ENCODE peak calls at places on chromosomes 1 and 21, in nine cellular contexts. Q is fibroblast of villous mesenchyme, G is left lung, H is PC-3, I is heart left ventricle, W is tibial artery, K is RWPE1, J is BJ, P is nephron progenitor cell. A is an unnamed sample.

GRCh38 chr1:52670599-52670998 is 27.5 kb downstream of the COA7 start:
- DNase-seq in P (no peak), Q (no peak), H (no peak), J (no peak), W (no peak), K (no peak), I (no peak), G (no peak), A (no peak)

GRCh38 chr1:43388613-43389012 is 987 bp downstream of the MED8 start:
- DNase-seq in W (no peak), J (no peak), G (no peak), K (no peak), H (no peak), P (no peak), I (no peak), Q (peak; percentile 7), A (no peak)

GRCh38 chr21:46500224-46500861 is 41.7 kb downstream of the DIP2A start:
- DNase-seq in J (no peak), I (no peak), H (peak; percentile 85), W (no peak), Q (peak; percentile 50), G (no peak), K (peak; percentile 22), P (no peak), A (no peak)

GRCh38 chr1:84253891-84254290 is 47.6 kb upstream of the SAMD13 start:
- DNase-seq in W (peak; percentile 76), G (peak; percentile 50), P (no peak), I (peak; percentile 38), J (peak; percentile 31), K (peak; percentile 75), Q (peak; percentile 81), H (peak; percentile 98), A (no peak)

GRCh38 chr1:7606096-7606495 is 165.0 kb upstream of the VAMP3 start:
- DNase-seq in G (no peak), K (no peak), P (no peak), J (no peak), Q (no peak), H (no peak), W (peak; percentile 16), I (no peak), A (no peak)

GRCh38 chr21:26412831-26413329 is 160.2 kb downstream of the CYYR1 start:
- DNase-seq in Q (no peak), K (no peak), W (no peak), I (no peak), H (no peak), J (no peak), P (no peak), G (no peak), A (no peak)

GRCh38 chr21:28447453-28447852 is 545.2 kb downstream of the LTN1 start:
- DNase-seq in W (no peak), K (no peak), J (no peak), P (no peak), H (no peak), I (no peak), G (no peak), Q (no peak), A (no peak)

GRCh38 chr1:24963099-24963872 is 33.2 kb upstream of the RUNX3 start:
- DNase-seq in G (no peak), Q (no peak), I (no peak), K (no peak), H (no peak), P (no peak), W (no peak), J (no peak), A (no peak)

GRCh38 chr1:56153276-56153675 is 426.1 kb downstream of the PLPP3 start:
- DNase-seq in I (no peak), Q (no peak), W (no peak), J (no peak), G (no peak), H (no peak), P (no peak), K (no peak), A (no peak)

GRCh38 chr1:41408691-41409090 is 47.5 kb downstream of the FOXO6 start:
- DNase-seq in J (no peak), H (no peak), P (no peak), W (no peak), I (no peak), Q (no peak), K (no peak), G (no peak), A (no peak)

GRCh38 chr1:156657161-156657970 is 15.4 kb downstream of the BCAN start:
- DNase-seq in I (peak; percentile 74), K (peak; percentile 80), H (peak; percentile 87), W (peak; percentile 89), P (peak; percentile 88), J (no peak), Q (peak; percentile 48), G (peak; percentile 94), A (peak; percentile 54)

GRCh38 chr1:147084273-147085096 is 87.8 kb downstream of the PRKAB2 start:
- DNase-seq in H (no peak), W (peak; percentile 82), K (peak; percentile 82), I (peak; percentile 57), G (peak; percentile 80), J (peak; percentile 29), P (peak; percentile 76), Q (peak; percentile 87), A (peak; percentile 78)

GRCh38 chr1:228376651-228377631 is 29.7 kb downstream of the TRIM11 start:
- DNase-seq in K (no peak), Q (no peak), G (peak; percentile 64), P (no peak), J (no peak), I (no peak), H (no peak), W (peak; percentile 62), A (peak; percentile 14)
- TF ChIP-seq CTCF in K (no peak), Q (no peak), G (no peak), P (no peak), J (no peak), I (no peak), H (no peak), W (no peak), A (no peak)

GRCh38 chr1:181493885-181494284 is 10.6 kb downstream of the CACNA1E start:
- DNase-seq in H (no peak), J (no peak), G (no peak), I (no peak), W (no peak), K (no peak), P (no peak), Q (no peak), A (no peak)

GRCh38 chr1:181501612-181502011 is 18.3 kb downstream of the CACNA1E start:
- DNase-seq in I (no peak), Q (no peak), K (no peak), P (no peak), G (no peak), J (no peak), W (no peak), H (no peak), A (no peak)

GRCh38 chr1:181499825-181500224 is 16.5 kb downstream of the CACNA1E start:
- DNase-seq in K (peak; percentile 46), J (no peak), P (no peak), W (no peak), G (no peak), H (no peak), Q (no peak), I (no peak), A (no peak)

GRCh38 chr1:181496759-181497158 is 13.4 kb downstream of the CACNA1E start:
- DNase-seq in J (no peak), I (no peak), H (no peak), K (no peak), G (no peak), Q (no peak), W (no peak), P (no peak), A (no peak)

GRCh38 chr1:181497870-181498269 is 14.6 kb downstream of the CACNA1E start:
- DNase-seq in J (no peak), W (no peak), I (no peak), G (no peak), K (no peak), Q (no peak), H (no peak), P (no peak), A (no peak)
- TF ChIP-seq CTCF in J (no peak), W (no peak), I (no peak), G (no peak), K (no peak), Q (no peak), H (no peak), P (no peak), A (no peak)

GRCh38 chr1:85262985-85263384 is 3.5 kb upstream of the C1orf52 start:
- DNase-seq in K (no peak), I (no peak), P (no peak), G (no peak), W (no peak), J (no peak), H (no peak), Q (no peak), A (no peak)

GRCh38 chr1:85259866-85260345 is 444 bp upstream of the C1orf52 start:
- DNase-seq in W (no peak), H (no peak), G (no peak), I (peak; percentile 68), K (no peak), Q (no peak), P (no peak), J (no peak), A (no peak)

GRCh38 chr1:85259118-85259865 is at the start of gene C1orf52:
- DNase-seq in P (peak; percentile 99), I (peak; percentile 95), Q (peak; percentile 95), K (peak; percentile 88), J (peak; percentile 44), H (peak; percentile 94), G (peak; percentile 99), W (peak; percentile 97), A (peak; percentile 97)

GRCh38 chr1:85264150-85264549 is 4.7 kb upstream of the C1orf52 start:
- DNase-seq in K (no peak), H (peak; percentile 71), Q (no peak), W (no peak), P (no peak), I (no peak), G (no peak), J (no peak), A (no peak)

GRCh38 chr1:85258536-85259117 is 835 bp downstream of the C1orf52 start:
- DNase-seq in H (peak; percentile 19), K (no peak), W (no peak), J (no peak), P (no peak), I (no peak), G (no peak), Q (no peak), A (no peak)
- TF ChIP-seq CTCF in H (peak; percentile 32), K (no peak), W (no peak), J (peak; percentile 25), P (no peak), I (no peak), G (no peak), Q (no peak), A (no peak)

DNA sequence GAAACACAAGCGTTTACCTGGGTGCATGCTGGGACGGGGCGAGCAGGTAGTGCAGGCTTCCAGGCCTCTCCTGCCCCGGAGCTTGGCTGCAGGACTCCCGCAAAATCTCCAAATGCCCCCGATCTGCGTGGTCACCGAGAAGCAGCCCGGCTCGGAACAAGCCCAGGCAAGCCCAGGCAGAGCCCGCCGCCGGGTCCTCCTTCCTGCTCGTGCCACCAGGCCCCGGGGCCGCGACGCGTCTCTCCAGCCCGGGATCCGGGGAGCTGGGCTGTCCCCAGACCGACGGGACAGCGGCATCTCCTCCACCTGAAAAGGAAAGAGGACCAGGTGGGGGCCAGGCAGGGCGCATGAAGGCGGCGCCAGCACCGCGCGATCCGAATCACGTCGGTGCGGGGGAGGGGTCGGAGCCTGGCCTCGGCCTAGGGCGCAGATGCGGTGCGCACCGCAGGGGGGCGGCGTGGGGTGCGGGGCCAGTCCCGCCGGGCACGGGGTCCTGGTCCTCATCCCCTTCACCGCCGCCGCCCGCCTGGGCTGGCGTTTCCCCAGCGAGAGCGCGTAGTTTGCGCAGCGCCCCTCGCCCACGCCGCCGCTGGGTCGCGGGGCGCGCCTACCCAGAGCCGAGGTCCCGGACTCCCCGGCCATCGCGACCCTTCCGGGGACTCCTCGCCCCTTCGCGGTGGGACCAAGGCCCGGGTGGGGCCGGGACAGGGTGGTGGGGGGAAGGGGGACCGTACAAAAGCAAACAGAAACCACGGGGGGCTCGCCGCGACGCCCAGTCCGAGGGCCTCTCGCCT is 52.4 kb upstream of the H6PD start:
- DNase-seq in P (peak; percentile 69), J (no peak), G (peak; percentile 87), I (peak; percentile 54), K (peak; percentile 62), Q (peak; percentile 60), W (no peak), H (peak; percentile 39), A (peak; percentile 42)
- TF ChIP-seq CTCF in P (peak; percentile 10), J (no peak), G (no peak), I (no peak), K (no peak), Q (peak; percentile 35), W (peak; percentile 21), H (peak; percentile 17), A (peak; percentile 31)

A was measured in mesothelial cell of epicardium.